ENCODE peak calls at places on chromosomes 2 and 18, in ten cellular contexts. U, Q, L, D, E, N, Z, K, F and Y are unnamed samples.

GRCh38 chr2:196176142-196176738 is 4.9 kb upstream of the STK17B start:
- DNase-seq in Q (no peak), E (no peak), N (no peak), K (no peak), D (no peak), F (no peak), U (peak), L (no peak), Z (no peak), Y (no peak)

GRCh38 chr18:21632393-21632792 is 20.3 kb downstream of the SNRPD1 start:
- DNase-seq in F (no peak), E (no peak), Z (no peak), K (no peak), D (no peak), Q (peak), N (no peak), L (no peak), U (no peak), Y (no peak)

GRCh38 chr18:53411511-53411910 is 813.0 kb downstream of the MBD2 start:
- DNase-seq in K (no peak), F (no peak), E (no peak), U (no peak), N (no peak), L (no peak), Q (no peak), D (no peak), Z (no peak), Y (no peak)

GRCh38 chr2:240992572-240993291 is 5.7 kb upstream of the SNED1 start:
- DNase-seq in D (no peak), K (peak), L (no peak), N (peak), Q (no peak), Z (no peak), E (no peak), F (no peak), U (no peak), Y (no peak)

GRCh38 chr2:96082211-96083063 is 33.9 kb downstream of the ADRA2B start:
- DNase-seq in E (no peak), L (no peak), U (no peak), Z (no peak), F (no peak), Q (no peak), N (no peak), D (no peak), K (no peak), Y (no peak)

GRCh38 chr2:44700824-44701223 is 240.7 kb upstream of the SIX3 start:
- DNase-seq in D (no peak), Q (no peak), U (no peak), E (no peak), F (no peak), L (no peak), N (no peak), Z (no peak), K (no peak), Y (no peak)

GRCh38 chr2:118752762-118753429 is 94.6 kb downstream of the EN1 start:
- DNase-seq in E (no peak), N (no peak), U (no peak), Z (no peak), L (no peak), K (no peak), Q (no peak), F (no peak), D (no peak), Y (no peak)

GRCh38 chr18:61891271-61891670 is 1.5 kb downstream of the RNF152 start:
- DNase-seq in Q (no peak), Z (no peak), E (no peak), D (no peak), F (no peak), N (no peak), K (no peak), L (no peak), U (no peak), Y (no peak)

GRCh38 chr2:122136071-122136470 is 380.6 kb downstream of the TSN start:
- DNase-seq in U (no peak), Q (no peak), E (peak), N (peak), F (peak), Z (no peak), D (no peak), L (peak), K (no peak), Y (no peak)

GRCh38 chr18:44828080-44828479 is 147.4 kb downstream of the SETBP1 start:
- DNase-seq in K (no peak), D (no peak), F (no peak), N (no peak), E (no peak), Q (no peak), U (no peak), Z (no peak), L (no peak), Y (no peak)

GRCh38 chr2:235940330-235940729 is 227.9 kb downstream of the GBX2 start:
- DNase-seq in D (no peak), U (no peak), Q (peak), L (peak), F (no peak), K (no peak), Z (peak), E (no peak), N (no peak), Y (peak)

GRCh38 chr2:203532957-203533695 is 2.0 kb downstream of the RAPH1 start:
- DNase-seq in E (no peak), U (no peak), L (peak), Q (peak), K (no peak), N (peak), Z (no peak), F (no peak), D (no peak), Y (peak)

GRCh38 chr18:10017048-10017447 is 103.2 kb downstream of the VAPA start:
- DNase-seq in U (no peak), Z (no peak), L (no peak), E (no peak), D (no peak), F (no peak), Q (peak), K (no peak), N (no peak), Y (no peak)

GRCh38 chr2:27494944-27495554 is at the start of gene FNDC4:
- DNase-seq in D (peak), N (peak), Z (no peak), L (peak), K (peak), Q (no peak), U (no peak), F (peak), E (no peak), Y (no peak)

GRCh38 chr2:176553685-176554106 is 284.5 kb downstream of the MTX2 start:
- DNase-seq in F (peak), N (peak), K (no peak), Z (no peak), L (peak), E (peak), U (no peak), Q (peak), D (peak), Y (peak)

GRCh38 chr2:191351921-191352320 is 106.7 kb downstream of the MYO1B start:
- DNase-seq in D (no peak), K (no peak), E (no peak), U (no peak), F (no peak), N (no peak), L (peak), Z (no peak), Q (peak), Y (no peak)

GRCh38 chr2:182319556-182319955 is 107.3 kb downstream of the PDE1A start:
- DNase-seq in Q (peak), Z (no peak), E (no peak), N (no peak), K (no peak), F (no peak), U (no peak), D (no peak), L (no peak), Y (no peak)

GRCh38 chr2:217691920-217692666 is 310.7 kb downstream of the TNS1 start:
- DNase-seq in L (peak), N (no peak), F (no peak), U (no peak), Q (no peak), K (no peak), E (no peak), Z (peak), D (no peak), Y (no peak)

GRCh38 chr2:170180031-170180566 is 2.2 kb downstream of the MYO3B start:
- DNase-seq in N (no peak), E (no peak), D (no peak), Z (no peak), Q (no peak), U (no peak), F (no peak), L (no peak), K (no peak), Y (no peak)

GRCh38 chr2:190841707-190842505 is 38.7 kb upstream of the GLS start:
- DNase-seq in U (no peak), Q (peak), E (no peak), N (no peak), Z (no peak), D (no peak), K (no peak), L (peak), F (no peak), Y (no peak)

GRCh38 chr2:202267495-202267894 is 1.9 kb downstream of the NOP58 start:
- DNase-seq in K (no peak), L (peak), N (no peak), E (no peak), Z (no peak), Q (no peak), U (no peak), D (no peak), F (no peak), Y (no peak)

GRCh38 chr2:115292742-115293141 is 850.3 kb downstream of the DPP10 start:
- DNase-seq in L (no peak), Z (no peak), N (no peak), Q (no peak), F (no peak), E (no peak), K (no peak), U (no peak), D (no peak), Y (no peak)

GRCh38 chr2:215171151-215171550 is 32.7 kb upstream of the ABCA12 start:
- DNase-seq in D (no peak), F (no peak), K (no peak), E (no peak), U (no peak), L (peak), Q (peak), Z (no peak), N (no peak), Y (no peak)

GRCh38 chr2:205141381-205141780 is 540.9 kb upstream of the NRP2 start:
- DNase-seq in K (no peak), U (no peak), Q (peak), Z (no peak), L (no peak), D (no peak), E (no peak), F (no peak), N (no peak), Y (no peak)

GRCh38 chr18:36772339-36772738 is 56.5 kb downstream of the TPGS2 start:
- DNase-seq in U (no peak), L (peak), Z (peak), N (no peak), D (no peak), F (no peak), Q (no peak), E (no peak), K (no peak), Y (no peak)

GRCh38 chr2:118965737-118966136 is 23.7 kb downstream of the MARCO start:
- DNase-seq in N (no peak), U (no peak), D (no peak), E (no peak), Q (no peak), F (no peak), L (no peak), Z (no peak), K (no peak), Y (no peak)

GRCh38 chr2:169462896-169463695 is 16.2 kb upstream of the BBS5 start:
- DNase-seq in Q (peak), U (no peak), Z (peak), L (peak), E (no peak), F (no peak), K (no peak), N (no peak), D (no peak), Y (peak)

GRCh38 chr2:128245816-128246215 is 72.9 kb downstream of the HS6ST1 start:
- DNase-seq in Z (no peak), L (no peak), U (no peak), F (no peak), N (no peak), Q (no peak), K (no peak), D (no peak), E (no peak), Y (no peak)

GRCh38 chr2:172807011-172807410 is 71.4 kb downstream of the RAPGEF4 start:
- DNase-seq in Q (no peak), L (no peak), F (no peak), N (no peak), E (no peak), D (no peak), U (no peak), Z (no peak), K (no peak), Y (no peak)

GRCh38 chr2:25337891-25338290 is 3.8 kb downstream of the DNMT3A start:
- DNase-seq in D (no peak), Z (no peak), N (no peak), Q (no peak), E (no peak), K (no peak), F (no peak), U (no peak), L (no peak), Y (no peak)

GRCh38 chr2:161416294-161416632 is at the start of gene TBR1:
- DNase-seq in D (no peak), L (no peak), K (no peak), F (no peak), Q (no peak), N (peak), U (no peak), Z (no peak), E (no peak), Y (no peak)

GRCh38 chr18:8696749-8697211 is 8.6 kb upstream of the MTCL1 start:
- DNase-seq in Z (peak), U (peak), D (peak), F (peak), E (peak), N (peak), Q (peak), K (peak), L (peak), Y (peak)

GRCh38 chr2:128531856-128532255 is 213.2 kb upstream of the HS6ST1 start:
- DNase-seq in N (no peak), Q (no peak), Z (no peak), F (no peak), U (no peak), L (no peak), D (no peak), K (no peak), E (no peak), Y (no peak)

GRCh38 chr2:26456701-26457224 is 21.2 kb downstream of the OTOF start:
- DNase-seq in K (no peak), F (no peak), Z (no peak), U (no peak), E (no peak), L (no peak), Q (no peak), N (no peak), D (no peak), Y (no peak)